ENCODE peak calls at places on chromosomes 5 and 9, in eight cellular contexts. R is pancreas, N is H9, L is K562, O is stomach, U is esophagus squamous epithelium, Q is IMR-90, A is ovary. H is an unnamed sample. For H3K4me1, the result is how much of the 10 kb centered on the place peaks cover.

GRCh38 chr9:88960632-88961031 is 30.6 kb upstream of the S1PR3 start:
- DNase-seq in R (no peak), N (no peak), L (no peak), O (no peak), U (no peak), Q (no peak), A (no peak), H (no peak)

GRCh38 chr5:162565-163337 is 28.5 kb upstream of the LRRC14B start:
- DNase-seq in R (no peak), N (no peak), L (no peak), O (no peak), U (no peak), Q (no peak), A (no peak), H (no peak)

GRCh38 chr5:139901251-139901575 is 105.6 kb downstream of the PSD2 start:
- DNase-seq in R (no peak), N (no peak), L (no peak), O (no peak), U (no peak), Q (no peak), A (no peak), H (no peak)

GRCh38 chr9:27351438-27351837 is 54.5 kb upstream of the EQTN start:
- DNase-seq in R (no peak), N (no peak), L (no peak), O (no peak), U (no peak), Q (no peak), A (peak), H (no peak)

GRCh38 chr5:82599030-82599429 is 320.9 kb upstream of the RPS23 start:
- DNase-seq in R (no peak), N (no peak), L (no peak), O (no peak), U (no peak), Q (no peak), A (no peak), H (no peak)

GRCh38 chr9:88989961-88990570 is 1.2 kb upstream of the S1PR3 start:
- DNase-seq in R (no peak), N (peak), L (no peak), O (no peak), U (no peak), Q (no peak), A (no peak), H (no peak)

GRCh38 chr5:158905281-158905680 is 194.4 kb downstream of the EBF1 start:
- DNase-seq in R (no peak), N (no peak), L (no peak), O (no peak), U (no peak), Q (no peak), A (no peak), H (no peak)

GRCh38 chr9:86516564-86516963 is 162.4 kb upstream of the TUT7 start:
- DNase-seq in R (no peak), N (peak), L (no peak), O (no peak), U (no peak), Q (no peak), A (no peak), H (no peak)

GRCh38 chr9:2465921-2466460 is 155.6 kb upstream of the VLDLR start:
- DNase-seq in R (no peak), N (no peak), L (no peak), O (no peak), U (no peak), Q (peak), A (no peak), H (no peak)

GRCh38 chr5:55096186-55096585 is 6.3 kb upstream of the GZMA start:
- DNase-seq in R (no peak), N (no peak), L (no peak), O (no peak), U (no peak), Q (no peak), A (no peak), H (no peak)

GRCh38 chr9:32255026-32255425 is 129.4 kb upstream of the ACO1 start:
- DNase-seq in R (no peak), N (no peak), L (no peak), O (no peak), U (no peak), Q (no peak), A (no peak), H (no peak)

GRCh38 chr9:4489919-4490704 is at the start of gene SLC1A1:
- DNase-seq in R (peak), N (peak), L (no peak), O (peak), U (no peak), Q (peak), A (peak), H (no peak)

GRCh38 chr9:93268551-93269314 is 84.8 kb downstream of the WNK2 start:
- DNase-seq in R (peak), N (no peak), L (no peak), O (peak), U (no peak), Q (no peak), A (no peak), H (peak)

GRCh38 chr5:138330813-138331448 is 673 bp downstream of the CDC25C start:
- DNase-seq in R (no peak), N (no peak), L (peak), O (no peak), U (no peak), Q (no peak), A (no peak), H (no peak)

GRCh38 chr9:124216474-124217176 is 41.1 kb upstream of the NEK6 start:
- DNase-seq in R (no peak), N (no peak), L (no peak), O (peak), U (no peak), Q (no peak), A (no peak), H (peak)

GRCh38 chr5:172447646-172448365 is 6.5 kb downstream of the SH3PXD2B start:
- DNase-seq in R (no peak), N (no peak), L (no peak), O (no peak), U (no peak), Q (no peak), A (no peak), H (no peak)

GRCh38 chr9:109241931-109242330 is 74.9 kb upstream of the FRRS1L start:
- DNase-seq in R (peak), N (no peak), L (no peak), O (peak), U (no peak), Q (no peak), A (peak), H (no peak)

GRCh38 chr5:139852696-139853095 is 57.1 kb downstream of the PSD2 start:
- DNase-seq in R (no peak), N (no peak), L (no peak), O (no peak), U (no peak), Q (no peak), A (no peak), H (no peak)

GRCh38 chr5:176608937-176609723 is 826 bp downstream of the GPRIN1 start:
- DNase-seq in R (no peak), N (no peak), L (peak), O (no peak), U (no peak), Q (no peak), A (no peak), H (no peak)

GRCh38 chr9:21711504-21711903 is 90.9 kb upstream of the MTAP start:
- DNase-seq in R (no peak), N (peak), L (no peak), O (no peak), U (no peak), Q (peak), A (no peak), H (no peak)

GRCh38 chr9:22742401-22742800 is 295.8 kb downstream of the DMRTA1 start:
- DNase-seq in R (no peak), N (no peak), L (no peak), O (no peak), U (no peak), Q (no peak), A (no peak), H (no peak)

GRCh38 chr5:153960269-153961215 is 78.2 kb downstream of the FAM114A2 start:
- DNase-seq in R (no peak), N (peak), L (no peak), O (no peak), U (no peak), Q (no peak), A (no peak), H (peak)

GRCh38 chr5:26847041-26847736 is 191.2 kb downstream of the CDH9 start:
- DNase-seq in R (no peak), N (peak), L (no peak), O (peak), U (no peak), Q (no peak), A (no peak), H (no peak)

GRCh38 chr9:6415266-6415665 is 2.3 kb downstream of the UHRF2 start:
- DNase-seq in R (no peak), N (no peak), L (peak), O (no peak), U (no peak), Q (no peak), A (no peak), H (no peak)

GRCh38 chr5:10528056-10528816 is 35.6 kb upstream of the ANKRD33B start:
- DNase-seq in R (no peak), N (no peak), L (no peak), O (no peak), U (no peak), Q (peak), A (no peak), H (no peak)

GRCh38 chr9:27117489-27118135 is 8.6 kb downstream of the TEK start:
- DNase-seq in R (no peak), N (peak), L (no peak), O (peak), U (no peak), Q (no peak), A (no peak), H (no peak)

GRCh38 chr5:172370648-172371248 is 83.6 kb downstream of the SH3PXD2B start:
- DNase-seq in R (no peak), N (no peak), L (peak), O (peak), U (no peak), Q (peak), A (no peak), H (no peak)

GRCh38 chr9:99433555-99433954 is 211.5 kb downstream of the SEC61B start:
- DNase-seq in R (no peak), N (no peak), L (peak), O (no peak), U (no peak), Q (peak), A (no peak), H (peak)

GRCh38 chr5:30390095-30390494 is 803.4 kb upstream of the CDH6 start:
- DNase-seq in R (no peak), N (peak), L (no peak), O (no peak), U (no peak), Q (no peak), A (no peak), H (no peak)

GRCh38 chr9:14945351-14945750 is 35.1 kb upstream of the FREM1 start:
- DNase-seq in R (no peak), N (no peak), L (no peak), O (no peak), U (no peak), Q (no peak), A (no peak), H (no peak)

GRCh38 chr9:105405514-105406131 is 42.2 kb upstream of the FSD1L start:
- DNase-seq in R (no peak), N (no peak), L (no peak), O (no peak), U (no peak), Q (peak), A (no peak), H (peak)

GRCh38 chr5:83376461-83376860 is 95.1 kb upstream of the VCAN start:
- DNase-seq in R (no peak), N (no peak), L (no peak), O (no peak), U (no peak), Q (no peak), A (no peak), H (no peak)

GRCh38 chr5:1720396-1721110 is 79.1 kb downstream of the MRPL36 start:
- DNase-seq in R (no peak), N (peak), L (no peak), O (no peak), U (no peak), Q (no peak), A (no peak), H (no peak)

GRCh38 chr9:114109106-114109505 is 10.0 kb upstream of the KIF12 start:
- DNase-seq in R (no peak), N (no peak), L (no peak), O (no peak), U (no peak), Q (no peak), A (no peak), H (no peak)

GRCh38 chr9:27065288-27065687 is 43.7 kb upstream of the TEK start:
- DNase-seq in R (no peak), N (no peak), L (no peak), O (no peak), U (no peak), Q (peak), A (no peak), H (no peak)

GRCh38 chr5:115579747-115580173 is 22.5 kb downstream of the TICAM2 start:
- DNase-seq in R (no peak), N (no peak), L (no peak), O (no peak), U (no peak), Q (no peak), A (no peak), H (no peak)

GRCh38 chr5:126912607-126913006 is 117.8 kb downstream of the MARCHF3 start:
- DNase-seq in R (no peak), N (no peak), L (no peak), O (no peak), U (no peak), Q (peak), A (no peak), H (no peak)

GRCh38 chr9:128992995-128993394 is 35.1 kb downstream of the SH3GLB2 start:
- DNase-seq in R (no peak), N (peak), L (no peak), O (peak), U (no peak), Q (no peak), A (no peak), H (no peak)

GRCh38 chr9:16138961-16139441 is 586.2 kb downstream of the CCDC171 start:
- DNase-seq in R (no peak), N (no peak), L (no peak), O (no peak), U (no peak), Q (peak), A (peak), H (no peak)

GRCh38 chr9:136899196-136899595 is 12.9 kb downstream of the TRAF2 start:
- DNase-seq in R (no peak), N (no peak), L (no peak), O (peak), U (no peak), Q (no peak), A (no peak), H (no peak)
- H3K4me1 ChIP-seq in R (under half), N (under half), L (under half), O (half or more), U (under half), Q (under half), A (under half), H (under half)

GRCh38 chr5:6726006-6726405 is 12.8 kb downstream of the TENT4A start:
- DNase-seq in R (no peak), N (no peak), L (no peak), O (no peak), U (no peak), Q (no peak), A (no peak), H (no peak)

GRCh38 chr5:6729400-6730310 is 16.4 kb downstream of the TENT4A start:
- DNase-seq in R (peak), N (no peak), L (no peak), O (peak), U (no peak), Q (no peak), A (no peak), H (peak)

GRCh38 chr5:6727231-6727630 is 14.0 kb downstream of the TENT4A start:
- DNase-seq in R (no peak), N (no peak), L (no peak), O (no peak), U (no peak), Q (no peak), A (no peak), H (no peak)

GRCh38 chr5:6728795-6729183 is 15.6 kb downstream of the TENT4A start:
- DNase-seq in R (no peak), N (no peak), L (no peak), O (no peak), U (no peak), Q (no peak), A (no peak), H (no peak)

DNA sequence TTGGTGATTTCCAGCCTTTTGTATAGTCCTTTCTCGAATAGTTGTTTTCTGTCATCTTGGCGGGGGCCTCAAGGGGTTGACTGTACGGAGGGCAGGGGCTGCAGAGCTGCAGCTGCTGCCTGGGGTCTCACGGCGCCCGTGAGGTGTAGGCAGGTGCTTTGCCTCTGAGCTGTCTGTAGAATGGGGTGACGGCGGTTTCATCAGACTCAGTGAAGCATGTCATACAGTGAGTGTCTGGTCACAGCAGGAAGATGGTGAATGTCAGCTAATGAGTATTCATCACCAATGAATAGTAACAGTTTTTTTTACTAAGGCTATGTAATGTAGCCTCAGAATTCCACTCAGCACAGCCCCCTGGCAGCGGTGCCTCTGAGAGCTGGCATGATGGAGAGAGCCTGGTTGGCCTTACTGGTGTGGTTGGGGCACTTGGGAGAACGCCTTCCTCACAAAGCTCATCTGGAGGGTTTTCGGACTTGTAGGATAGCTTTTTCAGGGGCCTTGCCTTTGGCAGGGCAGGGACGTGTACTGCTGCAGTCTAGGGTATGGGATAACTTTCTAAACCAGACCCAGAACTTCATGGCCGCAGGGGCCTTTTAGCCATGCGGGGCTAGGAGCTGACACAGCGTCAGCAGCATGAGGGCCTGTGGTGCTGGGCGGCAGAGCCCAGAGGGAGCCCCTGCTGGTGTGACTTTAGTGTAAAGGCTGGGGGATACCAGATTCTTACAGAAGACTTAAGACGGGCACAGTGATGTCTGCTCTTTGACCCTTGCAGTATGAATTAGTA is 15.0 kb downstream of the TENT4A start:
- DNase-seq in R (no peak), N (no peak), L (no peak), O (no peak), U (no peak), Q (no peak), A (no peak), H (no peak)
- H3K4me1 ChIP-seq in R (under half), N (under half), L (under half), O (half or more), U (under half), Q (half or more), A (under half), H (half or more)

GRCh38 chr5:150509992-150510391 is 2.1 kb downstream of the NDST1 start:
- DNase-seq in R (no peak), N (no peak), L (no peak), O (no peak), U (no peak), Q (no peak), A (no peak), H (no peak)

GRCh38 chr5:150507283-150508020 is 479 bp upstream of the NDST1 start:
- DNase-seq in R (no peak), N (no peak), L (no peak), O (peak), U (no peak), Q (no peak), A (no peak), H (no peak)

GRCh38 chr5:150508828-150509227 is 897 bp downstream of the NDST1 start:
- DNase-seq in R (no peak), N (no peak), L (no peak), O (no peak), U (no peak), Q (no peak), A (no peak), H (no peak)

GRCh38 chr5:150506571-150507282 is 1.2 kb upstream of the NDST1 start:
- DNase-seq in R (no peak), N (no peak), L (no peak), O (no peak), U (no peak), Q (no peak), A (no peak), H (no peak)

GRCh38 chr5:150508021-150508640 is at the start of gene NDST1:
- DNase-seq in R (no peak), N (no peak), L (no peak), O (no peak), U (no peak), Q (no peak), A (no peak), H (no peak)
- H3K4me1 ChIP-seq in R (half or more), N (under half), L (under half), O (half or more), U (half or more), Q (half or more), A (half or more), H (under half)

GRCh38 chr5:168587987-168588386 is 8.8 kb upstream of the PANK3 start:
- DNase-seq in R (no peak), N (no peak), L (no peak), O (no peak), U (no peak), Q (no peak), A (no peak), H (no peak)
- H3K4me1 ChIP-seq in R (under half), N (under half), L (under half), O (under half), U (under half), Q (under half), A (under half), H (under half)

GRCh38 chr5:68189613-68190012 is 25.9 kb upstream of the PIK3R1 start:
- DNase-seq in R (no peak), N (no peak), L (no peak), O (no peak), U (no peak), Q (no peak), A (no peak), H (no peak)
- H3K4me1 ChIP-seq in R (under half), N (under half), L (under half), O (under half), U (under half), Q (under half), A (under half), H (under half)

DNA sequence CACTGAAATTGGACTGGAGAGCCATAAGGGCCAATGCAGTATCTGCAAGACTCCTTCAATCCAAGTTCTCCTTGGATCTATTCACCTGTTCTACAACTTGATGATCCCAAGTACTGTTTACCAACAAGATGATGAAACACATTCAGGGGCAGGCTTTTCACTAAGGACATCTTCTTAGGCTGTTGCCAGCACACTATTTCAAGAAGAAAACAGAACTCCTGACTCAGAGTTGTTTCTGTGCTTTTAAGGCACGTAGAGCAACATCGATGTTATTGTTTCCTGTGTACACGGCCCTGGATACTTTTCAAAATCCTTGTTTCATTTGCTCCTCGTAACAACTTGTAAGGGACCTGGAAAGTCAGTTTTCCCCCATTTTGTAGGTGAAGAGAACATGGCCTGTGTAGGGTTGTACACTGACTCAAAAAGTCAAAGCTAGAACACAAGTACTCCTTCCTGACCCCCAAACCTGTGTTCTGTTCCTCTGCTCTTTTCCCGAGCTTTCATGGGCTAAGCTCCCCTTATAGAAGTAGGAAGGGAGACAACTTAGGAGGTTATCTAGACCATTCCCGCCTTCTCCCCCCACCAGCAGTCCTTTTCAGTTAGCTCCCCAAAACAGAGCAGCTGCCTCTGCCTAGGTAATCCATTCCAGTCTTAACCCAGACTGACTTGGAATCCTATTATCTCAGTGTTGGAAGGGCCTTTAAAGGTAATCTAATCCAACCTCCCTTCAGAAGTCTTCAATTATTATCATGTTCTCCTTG is 5.2 kb upstream of the MGAT1 start:
- DNase-seq in R (no peak), N (no peak), L (no peak), O (no peak), U (no peak), Q (no peak), A (peak), H (no peak)
- H3K4me1 ChIP-seq in R (under half), N (under half), L (half or more), O (half or more), U (half or more), Q (under half), A (under half), H (half or more)